ENCODE peak calls at places on chromosome 14, in four cellular contexts. T is CD8-positive, alpha-beta T cell; O is lower leg skin; N is fibroblast of the aortic adventitia. W is an unnamed sample.

GRCh38 chr14:54814076-54814475 is 88.5 kb downstream of the GCH1 start:
- DNase-seq in N (no peak), T (no peak), O (no peak), W (peak; percentile 63)

GRCh38 chr14:94591871-94592270 is 10.6 kb downstream of the SERPINA5 start:
- DNase-seq in T (no peak), N (no peak), O (no peak), W (no peak)

GRCh38 chr14:56002316-56002715 is 115.9 kb upstream of the PELI2 start:
- DNase-seq in N (no peak), T (no peak), O (no peak), W (no peak)

GRCh38 chr14:76065519-76065918 is 80.0 kb downstream of the IFT43 start:
- DNase-seq in T (no peak), O (no peak), N (no peak), W (no peak)

GRCh38 chr14:50099335-50099734 is 17.0 kb downstream of the VCPKMT start:
- DNase-seq in N (no peak), T (no peak), O (no peak), W (no peak)

GRCh38 chr14:64541261-64541970 is 875 bp downstream of the HSPA2 start:
- DNase-seq in O (peak; percentile 92), T (no peak), N (no peak), W (no peak)

GRCh38 chr14:105324080-105324778 is 9.7 kb downstream of the PACS2 start:
- DNase-seq in O (no peak), N (no peak), T (no peak), W (no peak)

GRCh38 chr14:103533137-103533998 is 4.4 kb downstream of the TRMT61A start:
- DNase-seq in O (no peak), N (no peak), T (no peak), W (no peak)

GRCh38 chr14:36657409-36658090 is 4.1 kb upstream of the PAX9 start:
- DNase-seq in O (no peak), T (no peak), N (no peak), W (no peak)

GRCh38 chr14:37563189-37563588 is 31.9 kb downstream of the FOXA1 start:
- DNase-seq in O (no peak), T (no peak), N (no peak), W (no peak)

GRCh38 chr14:65745396-65746190 is 333.1 kb downstream of the FUT8 start:
- DNase-seq in O (no peak), T (no peak), N (no peak), W (no peak)

GRCh38 chr14:104799657-104800599 is 973 bp upstream of the ZBTB42 start:
- DNase-seq in T (peak; percentile 81), N (peak; percentile 63), O (peak; percentile 97), W (no peak)

DNA sequence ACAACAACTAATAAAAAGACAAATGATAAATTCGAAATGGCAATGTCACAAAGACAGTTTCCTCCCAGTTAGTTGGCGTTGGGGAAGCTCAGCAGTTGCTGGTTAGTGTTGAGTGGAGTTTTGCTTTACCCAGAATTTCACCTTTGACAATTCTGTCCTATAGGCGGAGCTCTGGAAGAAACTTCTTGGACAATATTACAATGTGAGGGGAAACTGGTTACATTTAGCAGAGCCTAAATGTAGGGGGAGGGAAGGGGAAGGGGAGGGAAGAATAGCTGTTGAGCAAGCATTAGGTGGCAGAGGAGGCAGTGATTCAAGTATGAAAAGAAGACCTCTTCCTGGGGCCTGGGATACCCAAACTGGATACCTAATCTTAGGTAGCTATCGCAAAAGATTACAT is 51.4 kb downstream of the BDKRB1 start:
- DNase-seq in N (no peak), O (no peak), T (no peak), W (no peak)
- TF ChIP-seq CTCF in N (no peak), O (no peak), T (no peak), W (no peak)

GRCh38 chr14:68657300-68658028 is 135.4 kb downstream of the ZFP36L1 start:
- DNase-seq in O (peak; percentile 32), N (no peak), T (no peak), W (peak; percentile 60)

GRCh38 chr14:68660495-68660894 is 132.4 kb downstream of the ZFP36L1 start:
- DNase-seq in T (no peak), N (no peak), O (peak; percentile 59), W (no peak)

GRCh38 chr14:68661226-68662225 is 131.3 kb downstream of the ZFP36L1 start:
- DNase-seq in N (no peak), T (no peak), O (peak; percentile 74), W (no peak)

GRCh38 chr14:68658029-68658509 is 134.8 kb downstream of the ZFP36L1 start:
- DNase-seq in T (no peak), O (peak; percentile 85), N (no peak), W (peak; percentile 75)

GRCh38 chr14:68659021-68659931 is 133.6 kb downstream of the ZFP36L1 start:
- DNase-seq in T (no peak), O (peak; percentile 84), N (no peak), W (no peak)
- TF ChIP-seq CTCF in T (no peak), O (no peak), N (no peak), W (no peak)

GRCh38 chr14:24274101-24274543 is 2.7 kb upstream of the RABGGTA start:
- DNase-seq in O (no peak), N (no peak), T (peak; percentile 39), W (no peak)

GRCh38 chr14:24271834-24272263 is 452 bp upstream of the RABGGTA start:
- DNase-seq in T (no peak), O (no peak), N (no peak), W (no peak)

GRCh38 chr14:24272442-24272841 is 1.0 kb upstream of the RABGGTA start:
- DNase-seq in O (no peak), N (no peak), T (no peak), W (no peak)

GRCh38 chr14:24275524-24276139 is 4.2 kb upstream of the RABGGTA start:
- DNase-seq in N (no peak), T (no peak), O (no peak), W (no peak)

GRCh38 chr14:24273422-24273998 is 2.1 kb upstream of the RABGGTA start:
- DNase-seq in T (no peak), N (no peak), O (no peak), W (no peak)
- TF ChIP-seq CTCF in T (no peak), N (no peak), O (no peak), W (no peak)

GRCh38 chr14:68795602-68796417 is 2.9 kb upstream of the ZFP36L1 start:
- DNase-seq in N (peak; percentile 86), T (peak; percentile 89), O (peak; percentile 96), W (peak; percentile 92)

GRCh38 chr14:68793734-68794129 is 865 bp upstream of the ZFP36L1 start:
- DNase-seq in T (peak; percentile 67), O (no peak), N (no peak), W (no peak)

GRCh38 chr14:68794856-68795601 is 2.2 kb upstream of the ZFP36L1 start:
- DNase-seq in N (peak; percentile 97), T (peak; percentile 60), O (peak; percentile 92), W (no peak)

GRCh38 chr14:68792830-68793733 is at the start of gene ZFP36L1:
- DNase-seq in T (peak; percentile 97), N (peak; percentile 98), O (peak; percentile 98), W (peak; percentile 96)

GRCh38 chr14:68794130-68794855 is 1.4 kb upstream of the ZFP36L1 start:
- DNase-seq in O (peak; percentile 98), N (peak; percentile 94), T (peak; percentile 88), W (no peak)
- TF ChIP-seq CTCF in O (no peak), N (no peak), T (no peak), W (no peak)

GRCh38 chr14:68767248-68767645 is 25.6 kb downstream of the ZFP36L1 start:
- DNase-seq in N (no peak), T (no peak), O (no peak), W (no peak)
- TF ChIP-seq CTCF in N (no peak), T (no peak), O (no peak), W (no peak)

W was measured in osteocyte.